ENCODE peak calls at places on chromosomes 2 and 18, in six cellular contexts. U is K562, K is HCT116, Z is GM12878, R is HepG2, M is SK-N-SH. A is an unnamed sample.
A peak's percentile ranks its signal among the peaks of the same experiment; 100 is the strongest.

GRCh38 chr2:232207174-232207573 is 171.4 kb upstream of the ALPP start:
- DNase-seq in U (no peak), K (no peak), Z (no peak), R (no peak), M (no peak), A (no peak)

GRCh38 chr2:143426296-143426695 is 297.1 kb downstream of the ARHGAP15 start:
- DNase-seq in U (no peak), K (no peak), Z (no peak), R (no peak), M (no peak), A (no peak)

GRCh38 chr2:113240150-113240914 is 38.4 kb downstream of the PAX8 start:
- DNase-seq in U (no peak), K (peak; percentile 55), Z (no peak), R (no peak), M (peak; percentile 89), A (peak; percentile 61)

GRCh38 chr2:99806758-99807157 is 316.9 kb upstream of the REV1 start:
- DNase-seq in U (no peak), K (no peak), Z (no peak), R (peak; percentile 14), M (no peak), A (no peak)

GRCh38 chr2:85312404-85312803 is 15.4 kb downstream of the TGOLN2 start:
- DNase-seq in U (no peak), K (no peak), Z (no peak), R (no peak), M (no peak), A (no peak)

GRCh38 chr2:207465894-207466293 is 63.9 kb upstream of the CREB1 start:
- DNase-seq in U (no peak), K (no peak), Z (no peak), R (no peak), M (no peak), A (no peak)

GRCh38 chr2:159410276-159410675 is 123.8 kb upstream of the WDSUB1 start:
- DNase-seq in U (no peak), K (no peak), Z (no peak), R (no peak), M (no peak), A (no peak)

GRCh38 chr2:204395539-204395938 is 149.7 kb upstream of the PARD3B start:
- DNase-seq in U (no peak), K (no peak), Z (no peak), R (no peak), M (no peak), A (no peak)

GRCh38 chr18:6994053-6994452 is 123.5 kb downstream of the LAMA1 start:
- DNase-seq in U (no peak), K (no peak), Z (no peak), R (no peak), M (no peak), A (no peak)

GRCh38 chr2:127454595-127455565 is 36.7 kb downstream of the PROC start:
- DNase-seq in U (no peak), K (no peak), Z (no peak), R (peak; percentile 97), M (no peak), A (no peak)

GRCh38 chr2:24403168-24403850 is 43.0 kb upstream of the ITSN2 start:
- DNase-seq in U (no peak), K (no peak), Z (no peak), R (no peak), M (no peak), A (no peak)

GRCh38 chr2:73640537-73640936 is 1.7 kb downstream of the NAT8 start:
- DNase-seq in U (no peak), K (no peak), Z (no peak), R (peak; percentile 60), M (no peak), A (no peak)

GRCh38 chr18:6941988-6942387 is 175.6 kb downstream of the LAMA1 start:
- DNase-seq in U (no peak), K (no peak), Z (no peak), R (no peak), M (no peak), A (no peak)

GRCh38 chr2:127043367-127044164 is 63.4 kb downstream of the BIN1 start:
- DNase-seq in U (no peak), K (no peak), Z (no peak), R (no peak), M (peak; percentile 30), A (no peak)

GRCh38 chr2:72032481-72033041 is 115.1 kb downstream of the CYP26B1 start:
- DNase-seq in U (no peak), K (no peak), Z (no peak), R (no peak), M (peak; percentile 4), A (no peak)

GRCh38 chr18:77110400-77110799 is 22.2 kb downstream of the MBP start:
- DNase-seq in U (no peak), K (no peak), Z (no peak), R (no peak), M (no peak), A (no peak)
- TF ChIP-seq CTCF in U (no peak), K (no peak), Z (no peak), R (no peak), M (no peak), A (no peak)

GRCh38 chr18:58567453-58568196 is 61.3 kb downstream of the ALPK2 start:
- DNase-seq in U (no peak), K (no peak), Z (no peak), R (peak; percentile 5), M (no peak), A (peak; percentile 28)
- TF ChIP-seq REST in U (no peak), K (no peak), Z (no peak), R (no peak), M (no peak), A (no peak)

GRCh38 chr2:215843579-215843978 is 169.8 kb downstream of the MREG start:
- DNase-seq in U (no peak), K (peak; percentile 31), Z (no peak), R (peak; percentile 38), M (no peak), A (no peak)
- TF ChIP-seq SIN3A in U (no peak), K (no peak), Z (no peak), R (no peak), M (no peak), A (no peak)

DNA sequence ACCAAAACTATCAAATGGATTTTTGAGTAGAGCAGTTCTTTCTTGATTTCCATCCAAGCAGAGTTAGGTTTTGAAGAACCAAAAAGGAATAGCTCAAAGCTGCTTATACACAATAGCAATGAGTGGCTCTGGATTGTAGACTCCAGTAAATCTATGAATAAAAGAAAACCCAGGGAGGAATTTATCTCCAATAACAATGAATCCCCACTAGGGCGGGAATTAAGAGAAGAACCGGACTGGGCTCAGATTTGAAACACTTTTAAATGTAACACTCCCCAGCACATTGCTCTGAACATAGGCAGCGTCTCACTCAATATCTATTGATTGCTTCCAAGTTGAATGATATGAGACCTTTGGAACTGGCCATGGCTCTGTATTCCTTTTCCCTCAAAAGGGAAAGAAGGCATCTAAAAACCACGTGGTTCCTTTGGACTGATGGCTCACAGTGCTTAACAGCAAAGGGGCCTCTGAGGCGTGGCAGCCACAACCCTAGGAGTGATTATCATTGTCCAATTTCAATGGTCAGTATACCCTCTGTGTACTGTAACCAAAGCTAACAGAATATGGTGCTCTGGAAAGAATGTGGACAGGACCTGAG is 68.2 kb downstream of the SPRED2 start:
- DNase-seq in U (no peak), K (no peak), Z (no peak), R (no peak), M (no peak), A (no peak)
- TF ChIP-seq CTCF in U (no peak), K (no peak), Z (no peak), R (no peak), M (no peak), A (no peak)

DNA sequence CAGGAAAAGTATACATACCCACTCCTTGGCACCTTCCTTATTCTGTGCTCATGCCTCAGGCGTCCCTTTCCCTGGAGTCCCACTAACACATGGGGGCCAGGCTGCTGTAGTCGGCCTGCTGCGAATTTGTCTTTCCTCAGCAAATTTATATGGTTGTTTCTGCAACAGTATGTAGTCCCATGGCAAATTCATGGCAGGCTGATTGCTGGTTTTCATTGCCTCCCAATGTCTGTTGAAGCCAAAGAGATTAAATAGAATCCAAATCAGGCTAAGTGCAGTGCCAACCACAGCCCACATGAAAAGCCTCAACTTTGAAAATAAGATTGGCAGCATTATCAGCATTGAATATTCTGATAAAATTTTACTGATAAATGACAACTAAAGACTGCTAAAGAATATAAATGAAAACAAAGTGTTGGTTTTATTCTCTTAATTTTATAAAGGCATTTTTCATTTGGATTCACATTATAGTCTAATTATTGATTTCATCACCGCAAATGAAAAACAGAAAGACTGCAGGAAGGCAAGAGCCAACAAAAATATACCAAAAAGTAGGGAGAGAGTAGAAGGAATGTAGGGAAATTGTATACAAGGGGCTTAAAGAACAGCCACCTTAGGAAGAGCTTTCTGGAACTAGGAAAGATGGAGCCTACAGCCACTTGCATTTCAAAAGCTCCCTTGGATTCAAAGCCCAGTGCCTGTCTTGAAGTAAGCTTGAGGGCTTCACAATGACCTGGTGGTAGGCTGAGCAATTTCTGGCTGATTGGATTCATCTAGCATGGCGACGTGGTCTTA is 283.7 kb upstream of the MMADHC start:
- DNase-seq in U (no peak), K (no peak), Z (no peak), R (no peak), M (no peak), A (no peak)
- TF ChIP-seq REST in U (no peak), K (no peak), Z (no peak), R (no peak), M (no peak), A (no peak)

DNA sequence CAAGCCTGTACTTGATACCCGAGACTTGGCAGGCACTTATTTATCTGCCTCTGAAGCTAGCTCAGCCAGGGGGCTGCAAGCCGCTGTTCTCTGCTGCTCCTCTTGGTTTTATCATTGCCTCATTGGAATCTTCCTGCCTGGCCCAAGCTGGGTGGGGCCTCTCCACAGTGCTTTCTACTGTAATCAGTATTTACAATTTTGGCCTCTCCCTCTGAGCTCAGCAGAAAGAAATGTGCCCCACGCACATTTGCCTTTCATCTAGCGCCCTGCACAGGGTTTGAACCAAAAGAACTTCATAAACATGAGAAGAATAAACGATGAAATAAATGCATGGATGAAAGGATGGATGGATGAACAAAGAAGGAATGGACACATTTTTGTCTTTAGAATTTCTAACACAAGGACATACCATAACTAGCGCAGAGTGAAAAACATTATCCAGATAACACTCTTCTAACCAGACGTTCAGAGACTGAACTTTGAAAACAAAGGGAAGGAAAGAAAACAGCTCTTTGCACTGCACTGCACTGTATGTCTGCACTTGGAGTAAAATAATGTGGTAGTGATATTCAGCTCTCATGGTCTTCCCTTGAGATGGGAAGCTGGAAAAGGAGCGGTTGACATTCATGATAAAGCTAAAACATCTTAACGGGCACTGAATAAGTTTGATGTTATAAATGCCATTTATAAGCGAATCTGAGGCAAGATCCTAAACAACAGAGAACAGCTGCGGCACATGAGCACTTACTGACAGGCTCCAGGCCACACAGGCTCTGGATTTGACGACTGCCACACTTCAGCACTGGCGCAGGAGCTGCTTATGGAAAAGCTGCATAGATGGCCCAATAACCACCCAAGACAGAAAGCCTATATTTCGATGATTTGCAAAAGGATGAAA is 86.8 kb upstream of the SP3 start:
- DNase-seq in U (no peak), K (peak; percentile 74), Z (no peak), R (peak; percentile 94), M (peak; percentile 74), A (no peak)
- TF ChIP-seq SIN3A in U (no peak), K (peak; percentile 48), Z (no peak), R (no peak), M (no peak), A (no peak)

A was measured in Panc1.